ENCODE peak calls at places on chromosomes 11 and 22, in four cellular contexts. G, R, U and L are unnamed samples.

GRCh38 chr11:67303132-67303988 is at the start of gene SSH3:
- DNase-seq in G (no peak), R (no peak), U (no peak), L (no peak)

GRCh38 chr22:38843716-38844660 is at the start of gene NPTXR:
- DNase-seq in G (no peak), R (no peak), U (no peak), L (no peak)

GRCh38 chr22:23401111-23401909 is 178.8 kb downstream of the IGLL1 start:
- DNase-seq in G (peak), U (no peak), R (no peak), L (peak)

GRCh38 chr11:118406599-118407166 is 5.3 kb downstream of the ATP5MG start:
- DNase-seq in U (peak), R (no peak), G (no peak), L (no peak)

GRCh38 chr11:73012121-73012863 is 129.8 kb downstream of the FCHSD2 start:
- DNase-seq in R (no peak), U (no peak), G (no peak), L (peak)

GRCh38 chr11:125330462-125331325 is 165.4 kb downstream of the FEZ1 start:
- DNase-seq in R (no peak), G (no peak), U (no peak), L (no peak)

GRCh38 chr11:34439521-34440258 is 956 bp downstream of the CAT start:
- DNase-seq in R (no peak), G (no peak), U (no peak), L (no peak)

GRCh38 chr11:130118636-130119387 is 40.8 kb upstream of the ST14 start:
- DNase-seq in U (peak), G (no peak), R (no peak), L (no peak)

GRCh38 chr11:45089845-45090499 is 56.5 kb upstream of the PRDM11 start:
- DNase-seq in R (no peak), U (no peak), G (no peak), L (no peak)

GRCh38 chr22:45469573-45470383 is 32.9 kb upstream of the FBLN1 start:
- DNase-seq in R (no peak), G (peak), U (no peak), L (no peak)

GRCh38 chr11:10730151-10730550 is 20.9 kb upstream of the CTR9 start:
- DNase-seq in G (no peak), R (no peak), U (no peak), L (no peak)